ENCODE peak calls at places on chromosome 14, in ten cellular contexts. P, T, R, W, H, N, C, B, V and E are unnamed samples.

GRCh38 chr14:54739514-54739913 is 163.1 kb downstream of the GCH1 start:
- DNase-seq in T (no peak), R (no peak), V (no peak), H (no peak), C (no peak), P (no peak), B (no peak), W (no peak), N (no peak), E (no peak)

GRCh38 chr14:94153750-94154350 is 20.3 kb upstream of the PPP4R4 start:
- DNase-seq in C (no peak), R (no peak), H (no peak), V (no peak), P (no peak), T (no peak), W (no peak), B (no peak), N (no peak), E (no peak)

GRCh38 chr14:37318938-37319337 is 121.2 kb downstream of the MIPOL1 start:
- DNase-seq in B (no peak), N (no peak), H (no peak), C (peak), P (no peak), W (no peak), T (no peak), R (no peak), V (no peak), E (no peak)

GRCh38 chr14:71355324-71356201 is 448.3 kb downstream of the PCNX1 start:
- DNase-seq in C (peak), W (no peak), P (peak), T (peak), N (no peak), V (no peak), R (no peak), B (no peak), H (no peak), E (no peak)

GRCh38 chr14:50018236-50019210 is 97.8 kb downstream of the VCPKMT start:
- DNase-seq in P (peak), B (no peak), C (peak), T (peak), H (no peak), V (no peak), W (no peak), R (no peak), N (no peak), E (no peak)

GRCh38 chr14:96038920-96039632 is at the start of gene C14orf132:
- DNase-seq in B (no peak), H (peak), W (peak), N (peak), V (no peak), R (no peak), T (peak), P (peak), C (no peak), E (peak)

GRCh38 chr14:26526132-26526531 is 71.7 kb downstream of the NOVA1 start:
- DNase-seq in C (no peak), T (peak), P (no peak), W (no peak), N (no peak), V (no peak), R (no peak), B (no peak), H (no peak), E (no peak)

GRCh38 chr14:29868000-29868399 is 59.6 kb downstream of the PRKD1 start:
- DNase-seq in C (no peak), T (peak), W (no peak), R (no peak), V (no peak), P (no peak), H (no peak), N (no peak), B (no peak), E (no peak)

GRCh38 chr14:58414845-58415244 is 12.5 kb downstream of the TIMM9 start:
- DNase-seq in C (no peak), W (peak), N (no peak), P (no peak), T (no peak), B (no peak), V (no peak), H (no peak), R (no peak), E (no peak)